ENCODE peak calls at places on chromosomes 3 and 15, in six cellular contexts. One of them, this sample, is unnamed.

GRCh38 chr3:171480526-171480925 is 20.3 kb upstream of the TNIK start:
- DNase-seq in OCI-LY7: no peak
- DNase-seq in A549: no peak
- DNase-seq in lung: no peak
- DNase-seq in GM23338: no peak
- DNase-seq in colonic mucosa: no peak
- DNase-seq in this sample: no peak

GRCh38 chr3:99286266-99286845 is 352.0 kb upstream of the COL8A1 start:
- DNase-seq in colonic mucosa: no peak
- DNase-seq in GM23338: no peak
- DNase-seq in lung: no peak
- DNase-seq in OCI-LY7: no peak
- DNase-seq in A549: no peak
- DNase-seq in this sample: peak; percentile 8

GRCh38 chr15:40470423-40471104 is at the start of gene CHST14:
- DNase-seq in A549: peak; percentile 48
- DNase-seq in colonic mucosa: peak; percentile 60
- DNase-seq in lung: peak; percentile 44
- DNase-seq in GM23338: peak; percentile 71
- DNase-seq in OCI-LY7: peak; percentile 64
- DNase-seq in this sample: peak; percentile 59

GRCh38 chr3:112017081-112017480 is 17.5 kb upstream of the TMPRSS7 start:
- DNase-seq in A549: no peak
- DNase-seq in GM23338: no peak
- DNase-seq in lung: no peak
- DNase-seq in colonic mucosa: no peak
- DNase-seq in OCI-LY7: no peak
- DNase-seq in this sample: no peak

GRCh38 chr15:56454841-56455240 is 10.1 kb downstream of the MNS1 start:
- DNase-seq in GM23338: no peak
- DNase-seq in colonic mucosa: no peak
- DNase-seq in OCI-LY7: no peak
- DNase-seq in A549: no peak
- DNase-seq in lung: no peak
- DNase-seq in this sample: no peak

GRCh38 chr3:70849911-70850699 is 537.7 kb upstream of the MDFIC2 start:
- DNase-seq in OCI-LY7: no peak
- DNase-seq in lung: no peak
- DNase-seq in GM23338: no peak
- DNase-seq in colonic mucosa: peak; percentile 25
- DNase-seq in A549: peak; percentile 57
- DNase-seq in this sample: peak; percentile 74

GRCh38 chr3:37423825-37424224 is 249.4 kb upstream of the LRRFIP2 start:
- DNase-seq in A549: no peak
- DNase-seq in colonic mucosa: no peak
- DNase-seq in GM23338: no peak
- DNase-seq in lung: no peak
- DNase-seq in OCI-LY7: no peak
- DNase-seq in this sample: no peak

GRCh38 chr3:42192334-42193200 is 73.4 kb downstream of the CCK start:
- DNase-seq in OCI-LY7: peak; percentile 79
- DNase-seq in lung: no peak
- DNase-seq in A549: no peak
- DNase-seq in colonic mucosa: no peak
- DNase-seq in GM23338: no peak
- DNase-seq in this sample: no peak

GRCh38 chr15:72368895-72369294 is 6.9 kb downstream of the HEXA start:
- DNase-seq in lung: peak; percentile 33
- DNase-seq in A549: no peak
- DNase-seq in OCI-LY7: no peak
- DNase-seq in GM23338: no peak
- DNase-seq in colonic mucosa: no peak
- DNase-seq in this sample: no peak

GRCh38 chr3:64191822-64192221 is 33.4 kb downstream of the PRICKLE2 start:
- DNase-seq in A549: no peak
- DNase-seq in GM23338: no peak
- DNase-seq in colonic mucosa: no peak
- DNase-seq in OCI-LY7: no peak
- DNase-seq in lung: no peak
- DNase-seq in this sample: no peak

GRCh38 chr3:77038468-77038927 is 1.4 kb upstream of the ROBO2 start:
- DNase-seq in GM23338: peak; percentile 95
- DNase-seq in lung: peak; percentile 55
- DNase-seq in colonic mucosa: peak; percentile 44
- DNase-seq in OCI-LY7: no peak
- DNase-seq in A549: peak; percentile 30
- DNase-seq in this sample: peak; percentile 48

GRCh38 chr3:49411550-49411967 is 217 bp downstream of the RHOA start:
- DNase-seq in lung: peak; percentile 55
- DNase-seq in OCI-LY7: peak; percentile 77
- DNase-seq in A549: no peak
- DNase-seq in GM23338: peak; percentile 74
- DNase-seq in colonic mucosa: peak; percentile 60
- DNase-seq in this sample: no peak

GRCh38 chr3:47612178-47612577 is 33.5 kb upstream of the CSPG5 start:
- DNase-seq in OCI-LY7: no peak
- DNase-seq in A549: no peak
- DNase-seq in GM23338: no peak
- DNase-seq in colonic mucosa: no peak
- DNase-seq in lung: no peak
- DNase-seq in this sample: no peak

DNA sequence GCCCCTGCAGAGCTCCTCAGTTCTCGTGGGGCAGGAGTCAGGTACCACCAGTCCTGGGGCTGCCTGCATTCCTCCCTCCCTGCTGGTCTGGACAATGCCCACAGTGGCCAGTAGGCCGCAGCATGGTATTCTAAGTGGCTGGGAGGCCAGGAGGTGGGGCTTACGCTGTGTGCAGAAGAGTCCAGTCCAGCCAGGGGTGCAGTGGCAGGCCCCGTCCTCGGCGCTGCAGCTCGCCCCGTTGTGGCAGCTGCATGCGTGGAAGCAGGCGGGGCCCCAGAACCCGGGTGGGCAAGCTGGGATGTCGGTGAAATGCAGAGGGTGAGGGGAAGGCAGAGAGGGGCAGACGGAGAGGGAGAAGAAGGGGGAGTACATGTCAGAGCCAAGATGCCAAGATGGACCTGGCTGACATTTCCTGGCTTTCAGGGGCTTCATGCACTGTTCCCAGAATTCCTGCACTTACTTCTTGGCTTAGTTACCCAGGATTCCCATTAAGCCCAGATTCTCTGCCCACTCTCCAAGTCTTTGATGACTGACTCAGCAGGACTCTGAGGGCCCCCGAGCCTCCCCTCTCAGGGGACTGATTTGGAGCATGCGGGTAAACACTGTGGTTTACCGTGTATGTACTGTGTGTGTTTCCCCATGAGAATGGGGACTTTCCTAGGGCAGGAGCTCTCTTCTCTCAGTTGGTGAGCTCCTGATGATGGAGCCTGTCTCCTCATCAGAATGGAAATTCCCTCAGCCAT is 47.5 kb downstream of the RAB11A start:
- DNase-seq in OCI-LY7: peak; percentile 35
- DNase-seq in A549: peak; percentile 82
- DNase-seq in lung: peak; percentile 49
- DNase-seq in GM23338: peak; percentile 88
- DNase-seq in colonic mucosa: no peak
- DNase-seq in this sample: peak; percentile 45
- TF ChIP-seq CTCF in OCI-LY7: peak; percentile 39
- TF ChIP-seq CTCF in A549: peak; percentile 69
- TF ChIP-seq CTCF in lung: peak; percentile 4
- TF ChIP-seq CTCF in GM23338: peak; percentile 94
- TF ChIP-seq CTCF in colonic mucosa: peak; percentile 32
- TF ChIP-seq CTCF in this sample: no peak

GRCh38 chr3:65953881-65954733 is 84.6 kb downstream of the MAGI1 start:
- DNase-seq in A549: no peak
- DNase-seq in OCI-LY7: no peak
- DNase-seq in lung: peak; percentile 57
- DNase-seq in colonic mucosa: peak; percentile 87
- DNase-seq in GM23338: peak; percentile 20
- DNase-seq in this sample: no peak
- H3K27ac ChIP-seq in A549: peak overlapping the region; percentile 82
- H3K27ac ChIP-seq in OCI-LY7: no peak overlapping the region
- H3K27ac ChIP-seq in lung: peak overlapping the region; percentile 37
- H3K27ac ChIP-seq in colonic mucosa: peak overlapping the region; percentile 85
- H3K27ac ChIP-seq in GM23338: peak overlapping the region; percentile 92
- H3K27ac ChIP-seq in this sample: peak overlapping the region; percentile 24

GRCh38 chr3:173876476-173876875 is 478.9 kb downstream of the NLGN1 start:
- DNase-seq in GM23338: peak; percentile 34
- DNase-seq in lung: no peak
- DNase-seq in OCI-LY7: no peak
- DNase-seq in colonic mucosa: no peak
- DNase-seq in A549: no peak
- DNase-seq in this sample: no peak
- TF ChIP-seq CTCF in GM23338: no peak
- TF ChIP-seq CTCF in lung: no peak
- TF ChIP-seq CTCF in OCI-LY7: peak; percentile 36
- TF ChIP-seq CTCF in colonic mucosa: no peak
- TF ChIP-seq CTCF in A549: no peak
- TF ChIP-seq CTCF in this sample: no peak

GRCh38 chr3:18499256-18499655 is 74.1 kb upstream of the SATB1 start:
- DNase-seq in GM23338: no peak
- DNase-seq in colonic mucosa: no peak
- DNase-seq in OCI-LY7: peak; percentile 90
- DNase-seq in A549: no peak
- DNase-seq in lung: no peak
- DNase-seq in this sample: no peak
- H3K27ac ChIP-seq in GM23338: no peak overlapping the region
- H3K27ac ChIP-seq in colonic mucosa: no peak overlapping the region
- H3K27ac ChIP-seq in OCI-LY7: peak overlapping the region; percentile 75
- H3K27ac ChIP-seq in A549: no peak overlapping the region
- H3K27ac ChIP-seq in lung: no peak overlapping the region
- H3K27ac ChIP-seq in this sample: no peak overlapping the region

GRCh38 chr3:179653106-179653776 is 401 bp downstream of the USP13 start:
- DNase-seq in GM23338: peak; percentile 79
- DNase-seq in colonic mucosa: peak; percentile 73
- DNase-seq in A549: peak; percentile 24
- DNase-seq in lung: peak; percentile 76
- DNase-seq in OCI-LY7: peak; percentile 84
- DNase-seq in this sample: peak; percentile 64
- TF ChIP-seq CTCF in GM23338: peak; percentile 41
- TF ChIP-seq CTCF in colonic mucosa: no peak
- TF ChIP-seq CTCF in A549: peak; percentile 1
- TF ChIP-seq CTCF in lung: no peak
- TF ChIP-seq CTCF in OCI-LY7: peak; percentile 25
- TF ChIP-seq CTCF in this sample: no peak

DNA sequence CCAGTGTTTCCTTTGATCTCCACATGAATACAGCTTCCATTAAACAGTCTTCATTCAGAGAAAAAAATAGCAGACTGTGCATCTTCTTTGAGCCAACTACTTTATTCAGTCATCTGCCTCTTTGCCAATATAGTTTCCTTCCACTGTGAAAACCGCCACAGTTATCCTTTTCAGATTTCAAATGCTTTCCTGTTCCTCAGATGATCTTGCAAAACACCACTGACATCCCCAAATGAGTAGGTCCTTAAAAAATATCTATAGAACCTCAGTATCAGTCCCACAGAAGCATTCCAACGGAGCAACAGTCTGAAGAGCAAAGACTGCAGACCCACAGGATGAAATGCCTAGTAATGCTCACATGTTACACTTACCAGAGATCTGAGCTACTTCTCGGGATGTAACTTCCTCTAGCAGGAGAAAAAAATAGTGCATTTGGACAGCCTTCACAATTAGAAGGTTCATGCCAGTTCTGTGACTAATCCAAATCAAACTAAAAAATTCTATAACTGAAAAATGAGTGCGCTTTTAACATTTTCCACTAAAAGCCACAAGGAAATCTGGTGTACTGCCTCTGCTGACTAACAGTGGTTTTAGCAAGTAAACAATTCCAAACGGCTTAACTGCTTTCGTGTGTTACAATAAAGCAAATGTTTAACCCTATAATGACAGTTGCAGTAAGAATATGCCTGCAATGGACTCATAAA is at the start of gene ANKRD28:
- DNase-seq in colonic mucosa: peak; percentile 26
- DNase-seq in lung: no peak
- DNase-seq in A549: peak; percentile 45
- DNase-seq in GM23338: peak; percentile 55
- DNase-seq in OCI-LY7: peak; percentile 37
- DNase-seq in this sample: peak; percentile 42
- H3K27ac ChIP-seq in colonic mucosa: peak within 1 kb of the TSS; percentile 78
- H3K27ac ChIP-seq in lung: peak within 1 kb of the TSS; percentile 43
- H3K27ac ChIP-seq in A549: peak within 1 kb of the TSS; percentile 89
- H3K27ac ChIP-seq in GM23338: peak within 1 kb of the TSS; percentile 73
- H3K27ac ChIP-seq in OCI-LY7: peak within 1 kb of the TSS; percentile 15
- H3K27ac ChIP-seq in this sample: no peak within 1 kb of the TSS

GRCh38 chr3:32684800-32685603 is at the start of gene CNOT10:
- DNase-seq in A549: peak; percentile 90
- DNase-seq in lung: peak; percentile 95
- DNase-seq in GM23338: peak; percentile 97
- DNase-seq in colonic mucosa: peak; percentile 95
- DNase-seq in OCI-LY7: peak; percentile 98
- DNase-seq in this sample: peak; percentile 84
- TF ChIP-seq CTCF in A549: peak; percentile 5
- TF ChIP-seq CTCF in lung: no peak
- TF ChIP-seq CTCF in GM23338: peak; percentile 17
- TF ChIP-seq CTCF in colonic mucosa: no peak
- TF ChIP-seq CTCF in OCI-LY7: peak; percentile 25
- TF ChIP-seq CTCF in this sample: peak; percentile 14

GRCh38 chr15:49860101-49860500 is 239.3 kb downstream of the DTWD1 start:
- DNase-seq in OCI-LY7: no peak
- DNase-seq in lung: no peak
- DNase-seq in GM23338: no peak
- DNase-seq in colonic mucosa: no peak
- DNase-seq in A549: no peak
- DNase-seq in this sample: no peak
- H3K27ac ChIP-seq in OCI-LY7: no peak overlapping the region
- H3K27ac ChIP-seq in lung: no peak overlapping the region
- H3K27ac ChIP-seq in GM23338: no peak overlapping the region
- H3K27ac ChIP-seq in colonic mucosa: no peak overlapping the region
- H3K27ac ChIP-seq in A549: peak overlapping the region; percentile 89
- H3K27ac ChIP-seq in this sample: no peak overlapping the region

DNA sequence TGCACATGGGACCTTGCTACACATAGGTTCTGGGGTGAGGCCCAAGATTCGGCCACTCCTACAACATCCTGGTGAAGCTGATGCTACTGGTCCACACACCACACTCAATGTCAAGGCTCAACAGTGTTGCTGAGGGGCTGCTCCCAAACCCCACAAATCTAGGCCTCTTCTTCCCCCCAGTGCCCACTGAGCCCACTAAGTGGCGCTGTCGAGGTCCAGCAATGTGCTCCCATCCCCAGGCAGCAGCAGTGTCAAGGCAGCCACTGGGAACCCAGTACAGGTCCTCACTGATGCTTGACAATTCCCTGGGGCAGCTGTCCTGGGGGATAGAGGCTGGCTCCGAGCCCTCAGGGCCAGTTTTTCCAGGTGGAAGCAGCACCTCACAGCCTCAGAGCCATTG is 21.5 kb downstream of the SCN5A start:
- DNase-seq in A549: peak; percentile 37
- DNase-seq in OCI-LY7: peak; percentile 24
- DNase-seq in lung: no peak
- DNase-seq in GM23338: peak; percentile 89
- DNase-seq in colonic mucosa: no peak
- DNase-seq in this sample: no peak
- TF ChIP-seq CTCF in A549: peak; percentile 4
- TF ChIP-seq CTCF in OCI-LY7: peak; percentile 72
- TF ChIP-seq CTCF in lung: no peak
- TF ChIP-seq CTCF in GM23338: peak; percentile 96
- TF ChIP-seq CTCF in colonic mucosa: no peak
- TF ChIP-seq CTCF in this sample: no peak

This sample was measured in RWPE1.